ENCODE peak calls at places on chromosomes 7 and 10, in nine cellular contexts. One of them, this sample, is unnamed.

GRCh38 chr10:110600487-110601101 is 33.1 kb downstream of the SMC3 start:
- DNase-seq in NCI-H748 treated with DMSO at 0.1 percent for 48 hours: peak
- DNase-seq in AML-193: peak
- DNase-seq in activated CD4-positive, alpha-beta T cell treated with anti-CD3 and anti-CD28 coated beads for 1 hour: no peak
- DNase-seq in neuronal stem cell: peak
- DNase-seq in NCI-H460: peak
- DNase-seq in lower leg skin: no peak
- DNase-seq in ecto neural progenitor cell: no peak
- DNase-seq in psoas muscle: no peak
- DNase-seq in this sample: peak

GRCh38 chr10:100656479-100656878 is 88.9 kb upstream of the PAX2 start:
- DNase-seq in NCI-H748 treated with DMSO at 0.1 percent for 48 hours: peak
- DNase-seq in AML-193: no peak
- DNase-seq in activated CD4-positive, alpha-beta T cell treated with anti-CD3 and anti-CD28 coated beads for 1 hour: no peak
- DNase-seq in neuronal stem cell: no peak
- DNase-seq in NCI-H460: no peak
- DNase-seq in lower leg skin: no peak
- DNase-seq in ecto neural progenitor cell: peak
- DNase-seq in psoas muscle: no peak
- DNase-seq in this sample: peak

GRCh38 chr7:3404490-3404889 is 103.4 kb downstream of the SDK1 start:
- DNase-seq in NCI-H748 treated with DMSO at 0.1 percent for 48 hours: no peak
- DNase-seq in AML-193: no peak
- DNase-seq in activated CD4-positive, alpha-beta T cell treated with anti-CD3 and anti-CD28 coated beads for 1 hour: no peak
- DNase-seq in neuronal stem cell: no peak
- DNase-seq in NCI-H460: no peak
- DNase-seq in lower leg skin: peak
- DNase-seq in ecto neural progenitor cell: no peak
- DNase-seq in psoas muscle: no peak
- DNase-seq in this sample: no peak

GRCh38 chr7:12939694-12940093 is 252.3 kb downstream of the ARL4A start:
- DNase-seq in NCI-H748 treated with DMSO at 0.1 percent for 48 hours: no peak
- DNase-seq in AML-193: no peak
- DNase-seq in activated CD4-positive, alpha-beta T cell treated with anti-CD3 and anti-CD28 coated beads for 1 hour: no peak
- DNase-seq in neuronal stem cell: no peak
- DNase-seq in NCI-H460: no peak
- DNase-seq in lower leg skin: no peak
- DNase-seq in ecto neural progenitor cell: no peak
- DNase-seq in psoas muscle: no peak
- DNase-seq in this sample: no peak

GRCh38 chr7:23043441-23043840 is 29.5 kb upstream of the HYCC1 start:
- DNase-seq in NCI-H748 treated with DMSO at 0.1 percent for 48 hours: no peak
- DNase-seq in AML-193: no peak
- DNase-seq in activated CD4-positive, alpha-beta T cell treated with anti-CD3 and anti-CD28 coated beads for 1 hour: no peak
- DNase-seq in neuronal stem cell: no peak
- DNase-seq in NCI-H460: peak
- DNase-seq in lower leg skin: no peak
- DNase-seq in ecto neural progenitor cell: no peak
- DNase-seq in psoas muscle: no peak
- DNase-seq in this sample: no peak

GRCh38 chr10:16732376-16732775 is 84.8 kb downstream of the RSU1 start:
- DNase-seq in NCI-H748 treated with DMSO at 0.1 percent for 48 hours: no peak
- DNase-seq in AML-193: no peak
- DNase-seq in activated CD4-positive, alpha-beta T cell treated with anti-CD3 and anti-CD28 coated beads for 1 hour: no peak
- DNase-seq in neuronal stem cell: no peak
- DNase-seq in NCI-H460: no peak
- DNase-seq in lower leg skin: no peak
- DNase-seq in ecto neural progenitor cell: no peak
- DNase-seq in psoas muscle: no peak
- DNase-seq in this sample: no peak

GRCh38 chr10:15571570-15571969 is 148.2 kb downstream of the ITGA8 start:
- DNase-seq in NCI-H748 treated with DMSO at 0.1 percent for 48 hours: no peak
- DNase-seq in AML-193: no peak
- DNase-seq in activated CD4-positive, alpha-beta T cell treated with anti-CD3 and anti-CD28 coated beads for 1 hour: no peak
- DNase-seq in neuronal stem cell: no peak
- DNase-seq in NCI-H460: no peak
- DNase-seq in lower leg skin: no peak
- DNase-seq in ecto neural progenitor cell: no peak
- DNase-seq in psoas muscle: no peak
- DNase-seq in this sample: peak

GRCh38 chr7:129471402-129471827 is 30.9 kb upstream of the SMKR1 start:
- DNase-seq in NCI-H748 treated with DMSO at 0.1 percent for 48 hours: no peak
- DNase-seq in AML-193: no peak
- DNase-seq in activated CD4-positive, alpha-beta T cell treated with anti-CD3 and anti-CD28 coated beads for 1 hour: no peak
- DNase-seq in neuronal stem cell: no peak
- DNase-seq in NCI-H460: no peak
- DNase-seq in lower leg skin: no peak
- DNase-seq in ecto neural progenitor cell: no peak
- DNase-seq in psoas muscle: no peak
- DNase-seq in this sample: no peak

GRCh38 chr7:25968205-25968993 is 183.6 kb upstream of the NFE2L3 start:
- DNase-seq in NCI-H748 treated with DMSO at 0.1 percent for 48 hours: no peak
- DNase-seq in AML-193: no peak
- DNase-seq in activated CD4-positive, alpha-beta T cell treated with anti-CD3 and anti-CD28 coated beads for 1 hour: no peak
- DNase-seq in neuronal stem cell: no peak
- DNase-seq in NCI-H460: no peak
- DNase-seq in lower leg skin: no peak
- DNase-seq in ecto neural progenitor cell: no peak
- DNase-seq in psoas muscle: no peak
- DNase-seq in this sample: no peak

GRCh38 chr7:4154882-4155281 is 527.2 kb upstream of the FOXK1 start:
- DNase-seq in NCI-H748 treated with DMSO at 0.1 percent for 48 hours: no peak
- DNase-seq in AML-193: no peak
- DNase-seq in activated CD4-positive, alpha-beta T cell treated with anti-CD3 and anti-CD28 coated beads for 1 hour: no peak
- DNase-seq in neuronal stem cell: no peak
- DNase-seq in NCI-H460: no peak
- DNase-seq in lower leg skin: no peak
- DNase-seq in ecto neural progenitor cell: no peak
- DNase-seq in psoas muscle: no peak
- DNase-seq in this sample: no peak

GRCh38 chr10:123970927-123971286 is 79.3 kb upstream of the CPXM2 start:
- DNase-seq in NCI-H748 treated with DMSO at 0.1 percent for 48 hours: no peak
- DNase-seq in AML-193: no peak
- DNase-seq in activated CD4-positive, alpha-beta T cell treated with anti-CD3 and anti-CD28 coated beads for 1 hour: no peak
- DNase-seq in neuronal stem cell: no peak
- DNase-seq in NCI-H460: no peak
- DNase-seq in lower leg skin: no peak
- DNase-seq in ecto neural progenitor cell: no peak
- DNase-seq in psoas muscle: no peak
- DNase-seq in this sample: no peak

GRCh38 chr10:60798031-60798430 is 19.8 kb downstream of the CDK1 start:
- DNase-seq in NCI-H748 treated with DMSO at 0.1 percent for 48 hours: no peak
- DNase-seq in AML-193: no peak
- DNase-seq in activated CD4-positive, alpha-beta T cell treated with anti-CD3 and anti-CD28 coated beads for 1 hour: no peak
- DNase-seq in neuronal stem cell: no peak
- DNase-seq in NCI-H460: no peak
- DNase-seq in lower leg skin: no peak
- DNase-seq in ecto neural progenitor cell: no peak
- DNase-seq in psoas muscle: no peak
- DNase-seq in this sample: no peak

GRCh38 chr7:130210181-130210935 is 2.7 kb downstream of the SSMEM1 start:
- DNase-seq in NCI-H748 treated with DMSO at 0.1 percent for 48 hours: no peak
- DNase-seq in AML-193: no peak
- DNase-seq in activated CD4-positive, alpha-beta T cell treated with anti-CD3 and anti-CD28 coated beads for 1 hour: no peak
- DNase-seq in neuronal stem cell: no peak
- DNase-seq in NCI-H460: no peak
- DNase-seq in lower leg skin: no peak
- DNase-seq in ecto neural progenitor cell: no peak
- DNase-seq in psoas muscle: no peak
- DNase-seq in this sample: no peak

This sample was measured in cardiac muscle cell.